ENCODE peak calls at places on chromosomes 16 and 17, in nine cellular contexts. J, O, K, W, N, X, E, P and U are unnamed samples.
A peak's percentile ranks its signal among the peaks of the same experiment; 100 is the strongest.

GRCh38 chr16:35689764-35690163 is 2230.4 kb downstream of the TP53TG3F start:
- DNase-seq in E (no peak), J (no peak), N (no peak), K (no peak), W (no peak), P (no peak), O (no peak), X (no peak), U (no peak)

GRCh38 chr17:55727275-55727674 is 4.6 kb upstream of the TMEM100 start:
- DNase-seq in X (no peak), E (no peak), O (no peak), K (no peak), J (no peak), P (no peak), W (no peak), N (no peak), U (no peak)

GRCh38 chr17:81923302-81924260 is 4.0 kb downstream of the MAFG start:
- DNase-seq in O (peak; percentile 87), N (no peak), J (peak; percentile 62), P (peak; percentile 77), E (peak; percentile 84), X (peak; percentile 77), K (peak; percentile 46), W (peak; percentile 43), U (peak; percentile 72)

GRCh38 chr16:75319513-75320401 is 68.3 kb upstream of the BCAR1 start:
- DNase-seq in P (peak; percentile 92), W (peak; percentile 88), O (no peak), K (peak; percentile 63), N (no peak), X (no peak), J (peak; percentile 95), E (no peak), U (peak; percentile 92)

GRCh38 chr17:74497471-74497870 is 31.0 kb downstream of the CD300A start:
- DNase-seq in W (no peak), P (no peak), J (no peak), O (no peak), E (no peak), N (no peak), X (no peak), K (no peak), U (no peak)

GRCh38 chr17:38747385-38748328 is 479 bp downstream of the PCGF2 start:
- DNase-seq in N (no peak), E (no peak), O (peak; percentile 63), K (no peak), P (no peak), W (no peak), X (peak; percentile 76), J (no peak), U (no peak)

GRCh38 chr17:31096106-31096436 is 1.3 kb downstream of the NF1 start:
- DNase-seq in E (no peak), O (no peak), X (no peak), N (no peak), W (no peak), K (no peak), P (no peak), J (no peak), U (no peak)

GRCh38 chr16:3065069-3065741 is at the start of gene IL32:
- DNase-seq in P (peak; percentile 54), X (peak; percentile 38), N (no peak), O (no peak), E (no peak), W (peak; percentile 16), J (peak; percentile 36), K (peak; percentile 36), U (peak; percentile 94)

GRCh38 chr17:2022647-2023046 is 2.5 kb downstream of the RTN4RL1 start:
- DNase-seq in J (no peak), P (no peak), X (no peak), E (no peak), O (no peak), N (no peak), W (no peak), K (no peak), U (no peak)

GRCh38 chr17:28811594-28812135 is 30.9 kb downstream of the FAM222B start:
- DNase-seq in O (no peak), E (no peak), J (peak; percentile 7), K (no peak), W (peak; percentile 9), X (no peak), N (no peak), P (peak; percentile 28), U (peak; percentile 21)

GRCh38 chr17:49703557-49704277 is 4.0 kb downstream of the SLC35B1 start:
- DNase-seq in N (no peak), K (no peak), J (peak; percentile 16), X (no peak), O (no peak), E (peak; percentile 54), P (peak; percentile 73), W (peak; percentile 27), U (peak; percentile 39)

GRCh38 chr16:17078950-17079631 is 391.7 kb downstream of the XYLT1 start:
- DNase-seq in W (no peak), O (no peak), P (no peak), X (no peak), J (no peak), N (no peak), K (no peak), E (no peak), U (no peak)

GRCh38 chr17:32520737-32521399 is 34.1 kb downstream of the CDK5R1 start:
- DNase-seq in E (no peak), O (no peak), K (no peak), N (no peak), J (no peak), P (no peak), X (no peak), W (no peak), U (no peak)

GRCh38 chr17:78998311-78999055 is 11.1 kb downstream of the CANT1 start:
- DNase-seq in X (peak; percentile 10), K (no peak), J (no peak), E (no peak), O (no peak), P (no peak), W (no peak), N (no peak), U (no peak)

DNA sequence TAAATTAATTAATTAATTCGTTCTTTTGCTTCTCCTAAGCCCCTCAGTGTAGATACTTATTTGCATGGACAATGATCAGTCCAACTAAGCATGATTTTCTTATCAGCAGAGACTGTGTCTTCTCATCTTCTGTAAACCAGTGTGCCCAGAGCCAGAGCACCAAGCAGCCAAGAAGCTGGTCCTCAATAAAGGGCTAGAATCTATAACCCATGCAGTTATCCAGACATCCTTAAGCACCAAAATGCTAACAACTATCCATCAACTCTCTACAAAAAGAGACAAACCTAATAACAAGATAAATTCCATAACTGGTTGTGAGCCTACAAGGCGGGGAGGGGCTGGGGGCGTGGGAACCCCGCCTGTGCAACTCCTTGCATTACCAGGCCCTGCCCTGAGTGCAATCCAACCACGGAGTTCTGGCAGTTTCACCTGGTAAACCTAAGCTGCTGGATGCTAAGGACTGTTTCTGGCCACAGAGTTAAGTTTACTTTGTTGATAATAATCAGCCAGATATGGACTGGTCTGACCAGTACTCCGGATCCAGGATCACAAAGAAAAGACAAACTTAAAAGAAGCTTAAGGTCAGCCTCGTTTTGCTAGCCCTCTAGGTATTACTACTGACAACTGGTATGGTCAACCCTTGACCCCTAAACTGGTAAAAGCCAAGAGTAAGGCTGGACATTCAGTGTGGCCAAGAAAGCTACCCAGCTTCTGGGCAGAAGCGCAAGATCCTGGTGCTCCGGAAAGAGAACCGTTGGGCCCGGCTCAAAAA is 51.5 kb downstream of the ZFHX3 start:
- DNase-seq in O (no peak), N (no peak), E (no peak), P (no peak), W (no peak), X (no peak), K (no peak), J (no peak), U (no peak)
- TF ChIP-seq CTCF in O (no peak), N (no peak), E (no peak), P (no peak), W (no peak), X (no peak), K (no peak), J (no peak), U (no peak)

GRCh38 chr16:49352923-49353322 is 20.7 kb upstream of the C16orf78 start:
- DNase-seq in J (no peak), K (no peak), N (no peak), E (peak; percentile 81), O (no peak), W (no peak), X (no peak), P (peak; percentile 9), U (no peak)
- TF ChIP-seq CTCF in J (peak; percentile 7), K (peak; percentile 31), N (no peak), E (peak; percentile 73), O (no peak), W (peak; percentile 41), X (no peak), P (peak; percentile 22), U (peak; percentile 20)

GRCh38 chr17:6684881-6685767 is 28.0 kb downstream of the SLC13A5 start:
- DNase-seq in K (no peak), N (no peak), X (no peak), P (no peak), O (no peak), E (no peak), J (no peak), W (no peak), U (no peak)
- TF ChIP-seq CTCF in K (no peak), N (no peak), X (no peak), P (no peak), O (no peak), E (no peak), J (no peak), W (no peak), U (no peak)

GRCh38 chr17:6430769-6431168 is 4.2 kb downstream of the AIPL1 start:
- DNase-seq in W (no peak), X (no peak), P (peak; percentile 13), N (no peak), E (no peak), K (no peak), O (no peak), J (no peak), U (no peak)
- TF ChIP-seq CTCF in W (peak; percentile 75), X (no peak), P (peak; percentile 44), N (peak; percentile 32), E (peak; percentile 66), K (peak; percentile 45), O (peak; percentile 21), J (peak; percentile 16), U (peak; percentile 17)